ENCODE peak calls at places on chromosomes 5 and 9, in seven cellular contexts. T is CD4-positive, CD25-positive, alpha-beta regulatory T cell; M is Caco-2; A is aorta; J is neuronal stem cell; C is CD8-positive, alpha-beta T cell; B is prostate gland. O is an unnamed sample. For H3K4me1 and H3K27me3, the result is how much of the 10 kb centered on the place peaks cover.

GRCh38 chr9:116837038-116837998 is 150.2 kb downstream of the TRIM32 start:
- DNase-seq in M (no peak), A (no peak), B (peak), J (no peak), T (no peak), C (no peak), O (no peak)

GRCh38 chr5:418681-419121 is 24.3 kb upstream of the EXOC3 start:
- DNase-seq in J (no peak), M (no peak), A (peak), B (no peak), C (no peak), T (no peak), O (no peak)

GRCh38 chr9:125913551-125913950 is 166.4 kb downstream of the PBX3 start:
- DNase-seq in T (no peak), M (no peak), B (no peak), C (no peak), A (no peak), J (no peak), O (no peak)

GRCh38 chr5:1140188-1140817 is 28.4 kb upstream of the SLC12A7 start:
- DNase-seq in J (peak), M (peak), T (peak), C (peak), B (peak), A (peak), O (peak)

GRCh38 chr9:133371261-133371711 is 4.6 kb downstream of the SURF4 start:
- DNase-seq in T (peak), A (no peak), C (peak), J (no peak), M (no peak), B (no peak), O (no peak)

GRCh38 chr5:146745937-146746577 is 132.5 kb downstream of the PPP2R2B start:
- DNase-seq in C (no peak), M (no peak), B (no peak), J (no peak), T (no peak), A (no peak), O (no peak)

GRCh38 chr9:78971505-78971904 is 600.3 kb upstream of the TLE4 start:
- DNase-seq in J (no peak), B (no peak), M (no peak), A (no peak), T (no peak), C (no peak), O (no peak)

GRCh38 chr9:137456864-137457405 is 2.2 kb downstream of the NSMF start:
- DNase-seq in M (no peak), C (no peak), T (no peak), B (no peak), A (peak), J (no peak), O (no peak)

GRCh38 chr5:1652873-1653707 is 129.3 kb upstream of the LPCAT1 start:
- DNase-seq in A (no peak), C (no peak), T (peak), J (no peak), M (no peak), B (no peak), O (no peak)

GRCh38 chr9:114850871-114851270 is 45.0 kb upstream of the TNFSF15 start:
- DNase-seq in C (no peak), J (no peak), M (no peak), B (no peak), T (no peak), A (no peak), O (no peak)

GRCh38 chr9:137550241-137550621 is at the start of gene PNPLA7:
- DNase-seq in J (peak), C (peak), T (peak), M (peak), A (peak), B (peak), O (peak)

GRCh38 chr5:116378007-116378831 is 196.4 kb downstream of the SEMA6A start:
- DNase-seq in B (no peak), C (no peak), J (no peak), M (no peak), A (no peak), T (no peak), O (no peak)

GRCh38 chr5:116864157-116864837 is 289.7 kb upstream of the SEMA6A start:
- DNase-seq in C (no peak), A (no peak), T (no peak), M (peak), B (no peak), J (peak), O (peak)

GRCh38 chr5:122362361-122362760 is 50.3 kb downstream of the SNCAIP start:
- DNase-seq in J (no peak), T (no peak), M (peak), A (no peak), B (no peak), C (no peak), O (no peak)

GRCh38 chr5:147519380-147519779 is 9.5 kb upstream of the DPYSL3 start:
- DNase-seq in B (no peak), J (no peak), T (no peak), C (no peak), M (no peak), A (no peak), O (no peak)

GRCh38 chr5:1850324-1851154 is 32.2 kb downstream of the IRX4 start:
- DNase-seq in M (no peak), C (no peak), T (no peak), B (no peak), A (no peak), J (no peak), O (no peak)

GRCh38 chr5:51829226-51829625 is 446.0 kb downstream of the ISL1 start:
- DNase-seq in C (no peak), B (no peak), M (no peak), A (no peak), T (no peak), J (no peak), O (no peak)

DNA sequence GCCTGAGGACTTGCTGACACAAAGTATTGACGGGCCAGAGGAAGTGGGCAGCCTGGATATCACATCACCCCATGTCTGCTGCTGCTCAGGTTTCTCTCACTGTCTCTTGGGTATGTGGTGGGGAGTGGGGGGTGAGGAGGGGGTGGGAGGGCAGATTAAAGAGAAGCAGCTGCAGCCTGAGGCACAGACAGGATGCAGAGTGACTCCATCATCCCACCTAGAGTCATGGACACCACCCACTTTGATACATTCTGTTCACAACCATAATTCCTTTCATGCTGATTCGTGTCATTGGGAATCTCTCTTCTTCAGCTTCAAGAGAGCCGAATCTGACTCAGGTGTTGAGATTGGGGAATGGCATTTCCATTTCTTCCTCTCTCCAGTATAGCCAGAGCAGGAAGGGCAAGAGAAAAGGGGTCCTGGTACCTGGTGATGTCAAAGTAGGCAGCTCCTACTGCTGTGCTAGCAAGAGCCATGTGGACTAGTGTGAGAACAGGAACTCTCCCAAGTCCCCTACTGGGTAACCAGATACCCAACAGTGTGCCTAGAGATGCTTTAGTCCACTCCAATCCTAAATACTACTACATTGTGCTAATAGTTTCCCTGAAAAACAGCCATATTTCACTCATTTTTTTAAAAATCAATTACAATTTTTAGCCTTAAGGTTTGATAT is 22.4 kb downstream of the GRAMD2B start:
- DNase-seq in T (no peak), M (no peak), C (no peak), B (no peak), J (no peak), A (no peak), O (no peak)
- H3K4me1 ChIP-seq in T (half or more), M (under half), C (under half), B (under half), J (under half), A (under half), O (under half)

DNA sequence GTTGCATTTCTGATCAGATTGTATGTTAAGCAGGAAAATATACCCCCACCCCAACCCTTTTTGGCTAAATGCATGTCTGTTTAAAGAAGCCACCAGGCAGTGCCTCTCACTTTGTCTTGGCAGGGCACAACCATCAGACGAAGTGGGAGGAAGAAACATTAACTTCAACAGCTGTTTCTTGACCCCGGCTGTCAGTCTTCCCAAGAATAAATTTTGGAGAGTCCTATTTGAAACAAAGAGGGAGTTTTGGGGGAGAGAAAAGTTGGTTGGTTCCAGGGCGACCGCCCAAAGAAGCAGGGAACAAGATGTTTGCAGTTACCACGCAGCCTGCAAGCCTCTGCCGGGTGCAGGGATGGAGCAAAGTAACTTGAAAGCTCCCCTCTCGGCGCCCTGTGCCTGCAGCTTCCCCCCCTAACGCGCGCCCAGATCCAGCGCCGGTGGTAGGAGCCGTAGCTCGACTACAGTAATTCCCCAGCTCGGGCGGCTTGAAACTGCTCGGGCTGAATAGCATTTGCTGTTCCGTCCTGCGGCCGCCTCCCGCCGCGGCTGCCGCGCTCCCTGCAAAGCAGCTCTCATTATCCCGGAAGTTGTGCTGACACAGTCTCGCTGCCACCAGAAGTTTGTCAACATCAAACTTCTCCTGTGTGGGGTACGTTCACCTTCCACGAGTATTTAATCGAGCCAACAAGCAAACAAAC is 100.7 kb upstream of the SSBP2 start:
- DNase-seq in A (peak), B (peak), M (peak), J (peak), C (peak), T (peak), O (peak)
- H3K4me3 ChIP-seq in A (peak), B (peak), M (peak), J (no peak), C (peak), T (peak), O (peak)

GRCh38 chr5:154519375-154519774 is 41.3 kb upstream of the HAND1 start:
- DNase-seq in B (no peak), T (no peak), C (no peak), J (no peak), A (no peak), M (no peak), O (no peak)

GRCh38 chr5:154517181-154517580 is 39.2 kb upstream of the HAND1 start:
- DNase-seq in M (no peak), C (no peak), A (no peak), B (no peak), J (no peak), T (no peak), O (no peak)

GRCh38 chr5:154516475-154516874 is 38.4 kb upstream of the HAND1 start:
- DNase-seq in A (no peak), M (no peak), T (no peak), C (no peak), J (no peak), B (no peak), O (no peak)

GRCh38 chr5:154517781-154518437 is 39.9 kb upstream of the HAND1 start:
- DNase-seq in A (no peak), M (no peak), B (no peak), T (no peak), C (no peak), J (no peak), O (no peak)

DNA sequence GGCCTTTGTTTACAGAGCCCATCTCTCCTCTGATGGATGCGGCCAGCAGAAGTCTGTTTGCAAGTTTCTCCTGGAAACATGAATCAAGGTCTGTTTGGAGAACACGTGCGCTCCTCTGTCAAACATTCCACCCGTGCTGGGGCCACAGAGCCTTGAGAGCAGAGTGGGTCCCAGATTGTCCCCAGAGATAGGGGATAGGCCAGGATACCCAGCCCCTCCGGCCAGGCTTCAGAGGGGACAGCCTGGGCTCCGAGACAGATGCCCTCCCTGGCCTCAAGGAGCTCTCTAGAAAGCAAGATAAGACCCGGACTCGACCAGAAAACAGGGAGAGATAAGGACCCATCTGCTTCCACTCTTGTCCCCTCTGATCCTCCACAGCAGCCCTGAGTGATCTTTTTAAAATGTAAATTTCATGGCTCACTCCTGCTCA is 40.4 kb upstream of the HAND1 start:
- DNase-seq in C (no peak), A (no peak), B (no peak), J (no peak), T (no peak), M (no peak), O (no peak)
- H3K27me3 ChIP-seq in C (under half), A (under half), B (under half), J (under half), T (under half), M (under half), O (under half)

GRCh38 chr9:128918921-128919320 is 1.9 kb upstream of the PHYHD1 start:
- DNase-seq in B (no peak), J (no peak), T (no peak), C (no peak), A (no peak), M (no peak), O (no peak)

GRCh38 chr9:128916745-128917144 is 4.0 kb upstream of the PHYHD1 start:
- DNase-seq in J (no peak), A (no peak), T (no peak), C (no peak), B (no peak), M (no peak), O (no peak)

GRCh38 chr9:128919409-128919808 is 1.4 kb upstream of the PHYHD1 start:
- DNase-seq in J (no peak), T (no peak), A (no peak), C (no peak), B (no peak), M (no peak), O (no peak)

GRCh38 chr9:128916204-128916603 is 4.6 kb upstream of the PHYHD1 start:
- DNase-seq in B (peak), A (no peak), M (no peak), J (no peak), C (no peak), T (no peak), O (no peak)

DNA sequence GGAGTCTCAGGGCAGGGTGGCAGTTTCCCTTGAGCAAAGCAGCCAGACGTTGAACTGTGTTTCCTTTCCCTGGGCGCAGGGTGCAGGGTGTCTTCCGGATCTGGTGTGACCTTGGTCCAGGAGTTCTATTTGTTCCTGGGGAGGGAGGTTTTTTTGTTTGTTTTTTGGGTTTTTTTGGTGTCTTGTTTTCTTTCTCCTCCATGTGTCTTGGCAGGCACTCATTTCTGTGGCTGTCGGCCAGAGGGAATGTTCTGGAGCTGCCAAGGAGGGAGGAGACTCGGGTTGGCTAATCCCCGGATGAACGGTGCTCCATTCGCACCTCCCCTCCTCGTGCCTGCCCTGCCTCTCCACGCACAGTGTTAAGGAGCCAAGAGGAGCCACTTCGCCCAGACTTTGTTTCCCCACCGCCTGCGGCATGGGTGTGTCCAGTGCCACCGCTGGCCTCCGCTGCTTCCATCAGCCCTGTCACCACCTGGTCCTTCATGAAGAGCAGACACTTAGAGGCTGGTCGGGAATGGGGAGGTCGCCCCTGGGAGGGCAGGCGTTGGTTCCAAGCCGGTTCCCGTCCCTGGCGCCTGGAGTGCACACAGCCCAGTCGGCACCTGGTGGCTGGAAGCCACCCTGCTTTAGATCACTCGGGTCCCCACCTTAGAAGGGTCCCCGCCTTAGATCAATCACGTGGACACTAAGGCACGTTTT is 3.5 kb upstream of the PHYHD1 start:
- DNase-seq in B (peak), M (no peak), J (no peak), A (peak), T (no peak), C (no peak), O (no peak)
- H3K4me1 ChIP-seq in B (under half), M (under half), J (under half), A (under half), T (under half), C (under half), O (under half)